ENCODE peak calls at places on chromosomes 13 and 19, in eight cellular contexts. O is GM12865, J is esophagus muscularis mucosa, Y is breast epithelium, X is NB4, E is left ventricle myocardium inferior, R is SK-N-SH, D is transverse colon. V is an unnamed sample.

GRCh38 chr19:36604656-36605100 is 435 bp upstream of the ZNF382 start:
- DNase-seq in O (peak), J (no peak), Y (peak), X (peak), E (peak), R (peak), D (peak), V (peak)

GRCh38 chr13:86563308-86563707 is 764.1 kb upstream of the SLITRK6 start:
- DNase-seq in O (no peak), J (no peak), Y (no peak), X (no peak), E (no peak), R (no peak), D (no peak), V (no peak)

GRCh38 chr13:40895715-40896184 is 106.3 kb downstream of the SLC25A15 start:
- DNase-seq in O (no peak), J (no peak), Y (no peak), X (no peak), E (no peak), R (no peak), D (peak), V (no peak)

GRCh38 chr19:16957151-16957662 is 68.4 kb downstream of the F2RL3 start:
- DNase-seq in O (no peak), J (no peak), Y (peak), X (peak), E (no peak), R (no peak), D (no peak), V (no peak)

GRCh38 chr19:6791237-6791636 is 18.7 kb downstream of the VAV1 start:
- DNase-seq in O (no peak), J (no peak), Y (no peak), X (peak), E (no peak), R (no peak), D (no peak), V (no peak)

GRCh38 chr13:113643593-113643992 is 14.4 kb downstream of the ATP4B start:
- DNase-seq in O (no peak), J (no peak), Y (no peak), X (no peak), E (no peak), R (no peak), D (no peak), V (no peak)

GRCh38 chr13:107457686-107458085 is 757.6 kb downstream of the LIG4 start:
- DNase-seq in O (no peak), J (no peak), Y (no peak), X (no peak), E (no peak), R (no peak), D (no peak), V (no peak)

GRCh38 chr13:95292622-95293021 is 8.6 kb downstream of the ABCC4 start:
- DNase-seq in O (no peak), J (no peak), Y (no peak), X (no peak), E (no peak), R (no peak), D (no peak), V (no peak)

GRCh38 chr13:28729541-28729940 is 10.8 kb upstream of the SLC46A3 start:
- DNase-seq in O (no peak), J (no peak), Y (no peak), X (no peak), E (no peak), R (no peak), D (no peak), V (no peak)

GRCh38 chr19:41226874-41227390 is 7.9 kb downstream of the AXL start:
- DNase-seq in O (no peak), J (no peak), Y (no peak), X (no peak), E (no peak), R (no peak), D (no peak), V (peak)

GRCh38 chr19:43624933-43625332 is 5.5 kb upstream of the ZNF428 start:
- DNase-seq in O (peak), J (no peak), Y (peak), X (peak), E (peak), R (no peak), D (peak), V (peak)

GRCh38 chr13:35923347-35923746 is 207.8 kb downstream of the DCLK1 start:
- DNase-seq in O (no peak), J (no peak), Y (no peak), X (no peak), E (peak), R (no peak), D (no peak), V (no peak)

GRCh38 chr19:14004619-14005380 is 1.3 kb downstream of the RFX1 start:
- DNase-seq in O (peak), J (no peak), Y (peak), X (peak), E (peak), R (no peak), D (peak), V (no peak)

GRCh38 chr19:55156202-55157063 is 1.1 kb downstream of the TNNI3 start:
- DNase-seq in O (peak), J (no peak), Y (no peak), X (no peak), E (peak), R (peak), D (peak), V (peak)

GRCh38 chr13:90201198-90201597 is 1146.3 kb upstream of the MIR17HG start:
- DNase-seq in O (peak), J (no peak), Y (no peak), X (no peak), E (no peak), R (no peak), D (no peak), V (no peak)

GRCh38 chr19:23437901-23438300 is 42.6 kb upstream of the ZNF91 start:
- DNase-seq in O (no peak), J (peak), Y (no peak), X (no peak), E (no peak), R (no peak), D (no peak), V (no peak)

GRCh38 chr19:32581704-32582164 is 744 bp downstream of the PDCD5 start:
- DNase-seq in O (no peak), J (no peak), Y (no peak), X (peak), E (peak), R (peak), D (peak), V (no peak)

GRCh38 chr19:29622191-29623070 is 16.3 kb downstream of the POP4 start:
- DNase-seq in O (peak), J (no peak), Y (no peak), X (no peak), E (no peak), R (peak), D (peak), V (peak)

GRCh38 chr19:18406749-18407148 is 9.3 kb upstream of the LRRC25 start:
- DNase-seq in O (no peak), J (no peak), Y (no peak), X (no peak), E (no peak), R (no peak), D (no peak), V (no peak)

GRCh38 chr19:18396471-18397241 is 766 bp downstream of the LRRC25 start:
- DNase-seq in O (no peak), J (no peak), Y (no peak), X (no peak), E (no peak), R (no peak), D (no peak), V (no peak)

GRCh38 chr19:18397242-18398202 is at the start of gene LRRC25:
- DNase-seq in O (peak), J (no peak), Y (no peak), X (peak), E (peak), R (peak), D (no peak), V (peak)

GRCh38 chr19:18399008-18399407 is 1.6 kb upstream of the LRRC25 start:
- DNase-seq in O (no peak), J (no peak), Y (no peak), X (no peak), E (no peak), R (no peak), D (peak), V (no peak)

DNA sequence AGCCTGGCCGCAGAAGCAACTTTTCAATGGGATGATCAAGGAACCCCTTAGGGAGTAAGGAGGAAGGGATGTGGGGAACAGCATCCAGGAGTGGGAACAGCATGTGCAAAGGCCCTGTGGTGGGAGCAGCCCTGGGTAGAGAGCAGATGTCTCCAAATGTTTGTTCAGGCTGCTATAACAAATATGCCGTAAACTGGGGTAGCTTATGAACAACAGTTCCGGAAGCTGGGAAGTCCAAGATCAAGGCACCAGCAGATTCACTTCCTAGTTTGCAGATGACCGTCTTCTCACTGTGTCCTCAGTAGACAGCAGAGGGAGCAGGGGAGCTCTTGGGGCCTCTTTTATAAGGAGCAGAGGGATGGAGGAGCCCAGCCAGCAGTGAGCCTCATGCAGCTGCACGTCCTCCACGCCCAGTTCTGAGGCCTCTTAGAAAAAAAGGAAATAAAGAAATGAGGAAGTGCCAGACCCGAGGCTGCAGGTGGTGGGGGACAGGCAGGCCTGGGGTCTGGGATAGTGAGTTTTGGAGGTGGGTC is 4.2 kb upstream of the LRRC25 start:
- DNase-seq in O (peak), J (no peak), Y (no peak), X (peak), E (peak), R (no peak), D (peak), V (peak)
- TF ChIP-seq CTCF in O (peak), J (peak), Y (no peak), X (peak), E (peak), R (peak), D (peak), V (no peak)

GRCh38 chr13:20305587-20305986 is 73.5 kb upstream of the GJB6 start:
- DNase-seq in O (no peak), J (no peak), Y (no peak), X (no peak), E (no peak), R (no peak), D (no peak), V (no peak)
- TF ChIP-seq CTCF in O (no peak), J (no peak), Y (no peak), X (no peak), E (no peak), R (no peak), D (no peak), V (no peak)

DNA sequence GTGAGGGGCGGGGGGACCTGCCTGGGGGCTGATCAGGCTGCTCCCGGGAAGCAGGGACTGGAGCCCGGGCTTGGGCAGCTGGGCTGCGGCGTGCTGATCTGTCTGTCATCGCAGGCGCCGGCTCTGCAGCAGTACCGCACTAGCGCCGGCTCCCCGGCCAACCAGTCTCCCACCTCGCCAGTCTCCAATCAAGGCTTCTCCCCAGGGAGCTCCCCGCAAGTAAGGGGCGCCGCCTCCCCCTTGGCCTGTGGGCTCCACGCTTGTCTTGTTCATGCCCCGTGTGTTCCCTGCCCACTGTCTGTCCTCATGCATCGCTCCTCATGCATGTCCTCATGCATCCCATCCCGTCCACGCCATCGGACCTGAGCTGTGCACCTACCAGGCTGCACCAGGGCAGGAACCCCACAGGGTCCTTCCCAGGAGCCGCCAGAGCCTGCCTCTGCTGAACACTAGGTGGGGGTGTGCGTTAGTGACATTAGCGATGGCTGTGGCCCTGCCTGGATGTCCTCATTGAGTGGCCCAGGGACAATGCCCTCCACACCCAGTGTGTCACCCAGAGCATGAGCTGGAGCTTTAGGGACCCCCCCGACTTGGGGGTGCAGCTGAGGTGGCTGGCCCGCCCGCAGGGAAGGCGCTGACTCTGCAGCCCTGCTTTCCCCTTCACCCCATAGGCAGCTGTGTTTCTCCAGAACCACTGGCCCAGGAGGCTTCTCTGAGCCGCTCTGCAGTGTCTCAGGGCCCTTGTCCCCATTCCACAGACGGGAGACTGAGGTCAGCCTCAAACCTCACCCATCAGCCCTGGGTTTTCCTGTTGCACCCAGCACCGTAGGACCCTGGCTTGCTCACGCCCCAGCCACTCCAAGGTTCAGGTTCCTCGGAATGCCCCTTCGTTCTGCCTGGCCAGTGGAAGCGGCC is 19.5 kb downstream of the COMP start:
- DNase-seq in O (peak), J (no peak), Y (no peak), X (peak), E (no peak), R (no peak), D (no peak), V (peak)
- TF ChIP-seq CTCF in O (peak), J (no peak), Y (no peak), X (peak), E (no peak), R (peak), D (no peak), V (no peak)

GRCh38 chr19:56348289-56348877 is 33.7 kb upstream of the ZSCAN5A start:
- DNase-seq in O (peak), J (no peak), Y (no peak), X (peak), E (no peak), R (peak), D (no peak), V (peak)
- TF ChIP-seq CTCF in O (peak), J (no peak), Y (no peak), X (peak), E (no peak), R (peak), D (no peak), V (peak)

GRCh38 chr13:101217086-101217485 is 199.2 kb downstream of the NALCN start:
- DNase-seq in O (no peak), J (no peak), Y (no peak), X (no peak), E (no peak), R (no peak), D (no peak), V (no peak)

GRCh38 chr13:101219609-101220265 is 196.6 kb downstream of the NALCN start:
- DNase-seq in O (no peak), J (no peak), Y (no peak), X (no peak), E (no peak), R (no peak), D (no peak), V (no peak)

DNA sequence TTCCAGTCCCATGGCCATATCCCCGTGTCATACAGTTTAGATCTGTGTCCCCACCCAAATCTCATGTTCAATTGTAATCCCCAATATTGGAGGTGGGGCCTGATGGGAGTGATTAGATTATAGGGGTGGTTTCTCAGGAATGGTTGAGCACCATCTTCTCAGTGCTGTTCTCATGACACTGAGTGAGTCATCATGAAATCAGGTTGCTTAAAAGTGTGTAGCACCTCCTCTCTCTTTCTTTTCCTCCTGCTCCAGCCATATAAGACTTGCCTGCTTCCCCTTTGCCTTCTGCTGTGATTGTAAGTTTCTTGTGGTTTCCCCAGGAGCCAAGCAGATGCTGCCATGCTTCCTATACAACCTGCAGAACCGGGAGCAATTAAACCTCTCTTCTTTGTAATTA is 197.8 kb downstream of the NALCN start:
- DNase-seq in O (no peak), J (no peak), Y (no peak), X (no peak), E (no peak), R (no peak), D (no peak), V (no peak)
- TF ChIP-seq CTCF in O (no peak), J (no peak), Y (no peak), X (no peak), E (no peak), R (no peak), D (no peak), V (no peak)

GRCh38 chr19:38142176-38143035 is 81.6 kb downstream of the DPF1 start:
- DNase-seq in O (peak), J (no peak), Y (no peak), X (peak), E (peak), R (peak), D (peak), V (peak)
- TF ChIP-seq CTCF in O (peak), J (peak), Y (no peak), X (peak), E (peak), R (peak), D (peak), V (peak)

V was measured in activated CD8-positive, alpha-beta T cell treated with anti-CD3 and anti-CD28 coated beads for 36 hours.